ENCODE peak calls at places on chromosomes 4 and X, in eight cellular contexts. P, J, B, D, G, C, V and I are unnamed samples.

GRCh38 chr4:67122029-67122428 is 423.3 kb downstream of the CENPC start:
- DNase-seq in P (no peak), J (no peak), B (no peak), D (no peak), G (no peak), C (no peak), V (peak; percentile 48), I (no peak)

GRCh38 chrX:1807301-1807731 is 192.5 kb downstream of the ASMT start:
- DNase-seq in P (no peak), J (peak; percentile 47), B (no peak), D (no peak), G (no peak), C (no peak), V (peak; percentile 52), I (peak; percentile 66)

GRCh38 chrX:49291615-49292337 is 11.7 kb upstream of the GAGE10 start:
- DNase-seq in P (no peak), J (peak; percentile 46), B (peak; percentile 59), D (peak; percentile 63), G (peak; percentile 60), C (peak; percentile 14), V (peak; percentile 57), I (peak; percentile 70)

GRCh38 chrX:154535892-154536291 is 10.8 kb downstream of the G6PD start:
- DNase-seq in P (no peak), J (no peak), B (no peak), D (no peak), G (no peak), C (no peak), V (no peak), I (no peak)

GRCh38 chrX:1792636-1793035 is 177.8 kb downstream of the ASMT start:
- DNase-seq in P (no peak), J (no peak), B (no peak), D (no peak), G (no peak), C (no peak), V (no peak), I (no peak)

GRCh38 chrX:15785176-15785735 is 5.0 kb upstream of the ZRSR2 start:
- DNase-seq in P (no peak), J (no peak), B (no peak), D (no peak), G (no peak), C (no peak), V (peak; percentile 11), I (no peak)

GRCh38 chr4:147984065-147984777 is 252.3 kb downstream of the ARHGAP10 start:
- DNase-seq in P (no peak), J (peak; percentile 51), B (peak; percentile 21), D (peak; percentile 5), G (peak; percentile 8), C (peak; percentile 60), V (peak; percentile 59), I (peak; percentile 59)

GRCh38 chr4:95363579-95363965 is 185.2 kb downstream of the UNC5C start:
- DNase-seq in P (no peak), J (no peak), B (no peak), D (no peak), G (no peak), C (no peak), V (no peak), I (no peak)

GRCh38 chr4:78781925-78782324 is 5.8 kb downstream of the BMP2K start:
- DNase-seq in P (no peak), J (no peak), B (no peak), D (no peak), G (no peak), C (no peak), V (no peak), I (no peak)

GRCh38 chr4:182144621-182145359 is 98.4 kb upstream of the TENM3 start:
- DNase-seq in P (no peak), J (peak; percentile 36), B (no peak), D (peak; percentile 18), G (no peak), C (no peak), V (peak; percentile 28), I (peak; percentile 66)

GRCh38 chrX:152912121-152912520 is 14.3 kb downstream of the ZNF185 start:
- DNase-seq in P (no peak), J (no peak), B (no peak), D (no peak), G (no peak), C (peak; percentile 63), V (no peak), I (no peak)

GRCh38 chr4:173039617-173040176 is 128.9 kb upstream of the GALNT7 start:
- DNase-seq in P (no peak), J (no peak), B (no peak), D (no peak), G (no peak), C (no peak), V (no peak), I (no peak)

GRCh38 chr4:140286503-140286902 is 86.9 kb upstream of the SCOC start:
- DNase-seq in P (no peak), J (no peak), B (no peak), D (no peak), G (no peak), C (no peak), V (no peak), I (no peak)

GRCh38 chr4:53307819-53308773 is 57.8 kb downstream of the SCFD2 start:
- DNase-seq in P (no peak), J (no peak), B (no peak), D (no peak), G (no peak), C (no peak), V (no peak), I (no peak)

GRCh38 chr4:87260477-87260876 is 40.1 kb upstream of the KLHL8 start:
- DNase-seq in P (no peak), J (no peak), B (no peak), D (no peak), G (no peak), C (no peak), V (no peak), I (no peak)

GRCh38 chrX:87813566-87813965 is 296.0 kb downstream of the KLHL4 start:
- DNase-seq in P (no peak), J (no peak), B (no peak), D (no peak), G (no peak), C (no peak), V (no peak), I (no peak)

GRCh38 chrX:112056886-112057285 is 25.7 kb downstream of the TRPC5 start:
- DNase-seq in P (no peak), J (no peak), B (no peak), D (no peak), G (no peak), C (no peak), V (no peak), I (no peak)

GRCh38 chr4:9762823-9763475 is 18.5 kb upstream of the DRD5 start:
- DNase-seq in P (no peak), J (peak; percentile 76), B (peak; percentile 57), D (peak; percentile 46), G (peak; percentile 59), C (peak; percentile 21), V (peak; percentile 81), I (peak; percentile 68)

GRCh38 chrX:55057691-55058249 is 17.1 kb upstream of the PAGE2B start:
- DNase-seq in P (no peak), J (peak; percentile 1), B (peak; percentile 18), D (no peak), G (peak; percentile 49), C (peak; percentile 4), V (peak; percentile 50), I (no peak)

GRCh38 chr4:147789596-147789995 is 57.7 kb downstream of the ARHGAP10 start:
- DNase-seq in P (no peak), J (no peak), B (no peak), D (no peak), G (no peak), C (no peak), V (no peak), I (no peak)

GRCh38 chrX:19625612-19626011 is 110.3 kb upstream of the MAP3K15 start:
- DNase-seq in P (no peak), J (no peak), B (peak; percentile 74), D (peak; percentile 48), G (no peak), C (no peak), V (peak; percentile 52), I (no peak)

GRCh38 chr4:137545461-137545861 is 13.2 kb upstream of the PCDH18 start:
- DNase-seq in P (no peak), J (no peak), B (no peak), D (no peak), G (no peak), C (no peak), V (peak; percentile 36), I (no peak)

GRCh38 chr4:4866124-4866832 is 6.8 kb downstream of the MSX1 start:
- DNase-seq in P (no peak), J (no peak), B (no peak), D (no peak), G (peak; percentile 32), C (no peak), V (no peak), I (peak; percentile 74)

GRCh38 chr4:155828628-155829027 is 37.4 kb downstream of the ASIC5 start:
- DNase-seq in P (no peak), J (no peak), B (no peak), D (no peak), G (no peak), C (no peak), V (no peak), I (no peak)

GRCh38 chrX:77446840-77447239 is 349 bp upstream of the FGF16 start:
- DNase-seq in P (no peak), J (no peak), B (peak; percentile 3), D (no peak), G (no peak), C (no peak), V (no peak), I (no peak)

GRCh38 chr4:144647095-144647959 is 1.4 kb downstream of the HHIP start:
- DNase-seq in P (no peak), J (no peak), B (peak; percentile 19), D (peak; percentile 15), G (peak; percentile 6), C (no peak), V (no peak), I (peak; percentile 50)

GRCh38 chr4:40292313-40292759 is 42.8 kb upstream of the CHRNA9 start:
- DNase-seq in P (no peak), J (no peak), B (no peak), D (no peak), G (no peak), C (no peak), V (no peak), I (no peak)

GRCh38 chr4:7021930-7022658 is 21.1 kb upstream of the TADA2B start:
- DNase-seq in P (no peak), J (no peak), B (no peak), D (no peak), G (no peak), C (no peak), V (peak; percentile 77), I (no peak)

GRCh38 chr4:53592686-53593641 is 1.7 kb upstream of the LNX1 start:
- DNase-seq in P (no peak), J (no peak), B (no peak), D (no peak), G (no peak), C (no peak), V (peak; percentile 79), I (peak; percentile 60)

GRCh38 chr4:94084155-94084554 is 123.5 kb upstream of the SMARCAD1 start:
- DNase-seq in P (no peak), J (no peak), B (no peak), D (no peak), G (no peak), C (no peak), V (no peak), I (no peak)

GRCh38 chrX:115957862-115958490 is 212.6 kb upstream of the AGTR2 start:
- DNase-seq in P (no peak), J (no peak), B (no peak), D (no peak), G (no peak), C (no peak), V (peak; percentile 26), I (no peak)

GRCh38 chrX:47579537-47579936 is 2.7 kb upstream of the TIMP1 start:
- DNase-seq in P (no peak), J (no peak), B (peak; percentile 54), D (no peak), G (no peak), C (no peak), V (peak; percentile 91), I (no peak)

GRCh38 chr4:75821966-75822365 is 80.3 kb downstream of the PPEF2 start:
- DNase-seq in P (no peak), J (no peak), B (no peak), D (no peak), G (no peak), C (no peak), V (peak; percentile 14), I (no peak)

GRCh38 chrX:149871940-149872339 is 9.0 kb upstream of the MAGEA8 start:
- DNase-seq in P (no peak), J (no peak), B (peak; percentile 59), D (peak; percentile 64), G (peak; percentile 13), C (peak; percentile 12), V (peak; percentile 56), I (no peak)